ENCODE peak calls at places on chromosomes 5 and 9, in eight cellular contexts. One of them, this sample, is unnamed. For H3K4me1, the result is how much of the 10 kb centered on the place peaks cover.

GRCh38 chr9:69444021-69444420 is 119.0 kb downstream of the ENTREP1 start:
- DNase-seq in DND-41: no peak
- DNase-seq in GM23338: no peak
- DNase-seq in IMR-90: peak
- DNase-seq in psoas muscle: no peak
- DNase-seq in SJSA1: no peak
- DNase-seq in fibroblast of lung: peak
- DNase-seq in GM23248: peak
- DNase-seq in this sample: no peak

GRCh38 chr5:31485376-31486207 is 46.3 kb downstream of the DROSHA start:
- DNase-seq in DND-41: no peak
- DNase-seq in GM23338: no peak
- DNase-seq in IMR-90: no peak
- DNase-seq in psoas muscle: no peak
- DNase-seq in SJSA1: no peak
- DNase-seq in fibroblast of lung: no peak
- DNase-seq in GM23248: no peak
- DNase-seq in this sample: no peak

GRCh38 chr9:76379494-76379893 is 14.7 kb downstream of the RFK start:
- DNase-seq in DND-41: no peak
- DNase-seq in GM23338: no peak
- DNase-seq in IMR-90: no peak
- DNase-seq in psoas muscle: no peak
- DNase-seq in SJSA1: peak
- DNase-seq in fibroblast of lung: no peak
- DNase-seq in GM23248: no peak
- DNase-seq in this sample: no peak

GRCh38 chr9:131116281-131117101 is 8.9 kb upstream of the NUP214 start:
- DNase-seq in DND-41: no peak
- DNase-seq in GM23338: no peak
- DNase-seq in IMR-90: no peak
- DNase-seq in psoas muscle: no peak
- DNase-seq in SJSA1: no peak
- DNase-seq in fibroblast of lung: no peak
- DNase-seq in GM23248: no peak
- DNase-seq in this sample: no peak

GRCh38 chr9:16653491-16654407 is 216.7 kb downstream of the BNC2 start:
- DNase-seq in DND-41: no peak
- DNase-seq in GM23338: peak
- DNase-seq in IMR-90: no peak
- DNase-seq in psoas muscle: peak
- DNase-seq in SJSA1: peak
- DNase-seq in fibroblast of lung: peak
- DNase-seq in GM23248: no peak
- DNase-seq in this sample: no peak

GRCh38 chr9:133163559-133164208 is at the start of gene GBGT1:
- DNase-seq in DND-41: peak
- DNase-seq in GM23338: peak
- DNase-seq in IMR-90: no peak
- DNase-seq in psoas muscle: peak
- DNase-seq in SJSA1: no peak
- DNase-seq in fibroblast of lung: peak
- DNase-seq in GM23248: peak
- DNase-seq in this sample: peak

GRCh38 chr9:93600504-93600903 is 24.1 kb downstream of the PHF2 start:
- DNase-seq in DND-41: peak
- DNase-seq in GM23338: peak
- DNase-seq in IMR-90: no peak
- DNase-seq in psoas muscle: no peak
- DNase-seq in SJSA1: no peak
- DNase-seq in fibroblast of lung: no peak
- DNase-seq in GM23248: no peak
- DNase-seq in this sample: no peak

GRCh38 chr9:15250013-15250412 is 57.0 kb downstream of the TTC39B start:
- DNase-seq in DND-41: no peak
- DNase-seq in GM23338: peak
- DNase-seq in IMR-90: no peak
- DNase-seq in psoas muscle: no peak
- DNase-seq in SJSA1: no peak
- DNase-seq in fibroblast of lung: no peak
- DNase-seq in GM23248: no peak
- DNase-seq in this sample: no peak

GRCh38 chr9:20620658-20621552 is 1.4 kb downstream of the MLLT3 start:
- DNase-seq in DND-41: peak
- DNase-seq in GM23338: peak
- DNase-seq in IMR-90: peak
- DNase-seq in psoas muscle: peak
- DNase-seq in SJSA1: peak
- DNase-seq in fibroblast of lung: peak
- DNase-seq in GM23248: peak
- DNase-seq in this sample: peak

GRCh38 chr5:119347996-119348395 is 7.8 kb upstream of the TNFAIP8 start:
- DNase-seq in DND-41: no peak
- DNase-seq in GM23338: no peak
- DNase-seq in IMR-90: peak
- DNase-seq in psoas muscle: no peak
- DNase-seq in SJSA1: no peak
- DNase-seq in fibroblast of lung: peak
- DNase-seq in GM23248: peak
- DNase-seq in this sample: no peak

GRCh38 chr9:75231167-75231566 is 142.9 kb downstream of the OSTF1 start:
- DNase-seq in DND-41: no peak
- DNase-seq in GM23338: no peak
- DNase-seq in IMR-90: no peak
- DNase-seq in psoas muscle: no peak
- DNase-seq in SJSA1: no peak
- DNase-seq in fibroblast of lung: no peak
- DNase-seq in GM23248: no peak
- DNase-seq in this sample: no peak

GRCh38 chr5:53922508-53923498 is 362.4 kb downstream of the NDUFS4 start:
- DNase-seq in DND-41: no peak
- DNase-seq in GM23338: no peak
- DNase-seq in IMR-90: no peak
- DNase-seq in psoas muscle: no peak
- DNase-seq in SJSA1: no peak
- DNase-seq in fibroblast of lung: no peak
- DNase-seq in GM23248: no peak
- DNase-seq in this sample: no peak

GRCh38 chr9:18253950-18254349 is 220.0 kb upstream of the ADAMTSL1 start:
- DNase-seq in DND-41: no peak
- DNase-seq in GM23338: no peak
- DNase-seq in IMR-90: no peak
- DNase-seq in psoas muscle: no peak
- DNase-seq in SJSA1: no peak
- DNase-seq in fibroblast of lung: no peak
- DNase-seq in GM23248: no peak
- DNase-seq in this sample: no peak

GRCh38 chr9:98272083-98272482 is 16.6 kb upstream of the TBC1D2 start:
- DNase-seq in DND-41: no peak
- DNase-seq in GM23338: no peak
- DNase-seq in IMR-90: no peak
- DNase-seq in psoas muscle: no peak
- DNase-seq in SJSA1: no peak
- DNase-seq in fibroblast of lung: no peak
- DNase-seq in GM23248: no peak
- DNase-seq in this sample: no peak

GRCh38 chr5:133407277-133407632 is 205.1 kb downstream of the FSTL4 start:
- DNase-seq in DND-41: no peak
- DNase-seq in GM23338: no peak
- DNase-seq in IMR-90: no peak
- DNase-seq in psoas muscle: no peak
- DNase-seq in SJSA1: no peak
- DNase-seq in fibroblast of lung: no peak
- DNase-seq in GM23248: no peak
- DNase-seq in this sample: no peak

GRCh38 chr9:104743377-104743985 is 4.0 kb upstream of the NIPSNAP3A start:
- DNase-seq in DND-41: peak
- DNase-seq in GM23338: peak
- DNase-seq in IMR-90: peak
- DNase-seq in psoas muscle: no peak
- DNase-seq in SJSA1: peak
- DNase-seq in fibroblast of lung: peak
- DNase-seq in GM23248: peak
- DNase-seq in this sample: no peak

GRCh38 chr5:77628840-77629552 is 9.5 kb downstream of the OTP start:
- DNase-seq in DND-41: no peak
- DNase-seq in GM23338: peak
- DNase-seq in IMR-90: no peak
- DNase-seq in psoas muscle: no peak
- DNase-seq in SJSA1: no peak
- DNase-seq in fibroblast of lung: no peak
- DNase-seq in GM23248: peak
- DNase-seq in this sample: no peak

GRCh38 chr9:114852050-114852594 is 46.3 kb upstream of the TNFSF15 start:
- DNase-seq in DND-41: no peak
- DNase-seq in GM23338: no peak
- DNase-seq in IMR-90: peak
- DNase-seq in psoas muscle: no peak
- DNase-seq in SJSA1: no peak
- DNase-seq in fibroblast of lung: peak
- DNase-seq in GM23248: peak
- DNase-seq in this sample: peak

GRCh38 chr5:77630246-77631165 is 8.0 kb downstream of the OTP start:
- DNase-seq in DND-41: no peak
- DNase-seq in GM23338: peak
- DNase-seq in IMR-90: no peak
- DNase-seq in psoas muscle: peak
- DNase-seq in SJSA1: peak
- DNase-seq in fibroblast of lung: no peak
- DNase-seq in GM23248: peak
- DNase-seq in this sample: peak

GRCh38 chr5:177320879-177321278 is 9.2 kb upstream of the MXD3 start:
- DNase-seq in DND-41: no peak
- DNase-seq in GM23338: no peak
- DNase-seq in IMR-90: no peak
- DNase-seq in psoas muscle: no peak
- DNase-seq in SJSA1: no peak
- DNase-seq in fibroblast of lung: no peak
- DNase-seq in GM23248: no peak
- DNase-seq in this sample: peak

GRCh38 chr9:96381696-96382095 is 1.8 kb downstream of the SLC35D2 start:
- DNase-seq in DND-41: no peak
- DNase-seq in GM23338: no peak
- DNase-seq in IMR-90: no peak
- DNase-seq in psoas muscle: no peak
- DNase-seq in SJSA1: no peak
- DNase-seq in fibroblast of lung: no peak
- DNase-seq in GM23248: no peak
- DNase-seq in this sample: no peak

GRCh38 chr9:33142531-33142930 is 24.6 kb downstream of the B4GALT1 start:
- DNase-seq in DND-41: no peak
- DNase-seq in GM23338: no peak
- DNase-seq in IMR-90: no peak
- DNase-seq in psoas muscle: no peak
- DNase-seq in SJSA1: no peak
- DNase-seq in fibroblast of lung: no peak
- DNase-seq in GM23248: no peak
- DNase-seq in this sample: no peak

DNA sequence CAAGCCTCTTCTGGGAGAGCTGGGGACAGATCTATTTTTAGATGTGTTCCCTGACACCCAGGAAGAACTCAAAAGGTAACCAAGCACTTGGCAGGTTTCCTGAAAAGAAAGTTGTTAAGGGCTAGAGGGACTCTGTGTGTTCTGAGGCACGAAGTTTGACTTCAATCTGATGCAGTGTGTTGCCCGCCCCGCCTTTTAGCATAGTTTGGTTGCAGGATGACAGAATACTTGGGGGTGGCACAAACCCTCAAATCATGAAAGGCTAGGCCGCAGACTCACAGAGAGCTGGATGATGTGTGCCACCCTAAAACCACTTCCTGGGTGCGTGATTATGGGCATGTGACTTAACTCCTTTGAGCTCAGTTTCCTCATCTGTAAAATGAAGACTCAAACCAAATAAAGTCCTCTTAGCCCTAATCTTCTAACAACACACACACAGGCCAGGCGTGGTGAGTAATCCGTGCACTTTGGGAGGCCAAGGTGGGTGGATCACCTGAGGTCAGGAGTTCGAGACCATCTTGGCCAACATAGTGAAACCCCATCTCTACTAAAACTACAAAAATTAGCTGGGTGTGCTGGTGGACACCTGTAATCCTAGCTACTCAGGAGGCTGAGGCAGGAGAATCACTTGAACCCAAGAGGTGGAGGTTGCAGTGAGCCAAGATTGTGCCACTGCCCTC is 12.8 kb upstream of the NDFIP1 start:
- DNase-seq in DND-41: peak
- DNase-seq in GM23338: no peak
- DNase-seq in IMR-90: no peak
- DNase-seq in psoas muscle: no peak
- DNase-seq in SJSA1: no peak
- DNase-seq in fibroblast of lung: no peak
- DNase-seq in GM23248: peak
- DNase-seq in this sample: no peak
- H3K27ac ChIP-seq in DND-41: peak
- H3K27ac ChIP-seq in GM23338: no peak
- H3K27ac ChIP-seq in IMR-90: no peak
- H3K27ac ChIP-seq in psoas muscle: peak
- H3K27ac ChIP-seq in SJSA1: no peak
- H3K27ac ChIP-seq in fibroblast of lung: no peak
- H3K27ac ChIP-seq in GM23248: no peak
- H3K27ac ChIP-seq in this sample: no peak

GRCh38 chr5:10632110-10632903 is 68.4 kb downstream of the ANKRD33B start:
- DNase-seq in DND-41: no peak
- DNase-seq in GM23338: no peak
- DNase-seq in IMR-90: peak
- DNase-seq in psoas muscle: no peak
- DNase-seq in SJSA1: peak
- DNase-seq in fibroblast of lung: peak
- DNase-seq in GM23248: no peak
- DNase-seq in this sample: no peak
- H3K4me1 ChIP-seq in DND-41: under half
- H3K4me1 ChIP-seq in GM23338: under half
- H3K4me1 ChIP-seq in IMR-90: under half
- H3K4me1 ChIP-seq in psoas muscle: under half
- H3K4me1 ChIP-seq in SJSA1: half or more
- H3K4me1 ChIP-seq in fibroblast of lung: under half
- H3K4me1 ChIP-seq in GM23248: under half
- H3K4me1 ChIP-seq in this sample: under half

GRCh38 chr5:43601454-43602260 is 1.3 kb upstream of the NNT start:
- DNase-seq in DND-41: no peak
- DNase-seq in GM23338: no peak
- DNase-seq in IMR-90: peak
- DNase-seq in psoas muscle: no peak
- DNase-seq in SJSA1: peak
- DNase-seq in fibroblast of lung: peak
- DNase-seq in GM23248: peak
- DNase-seq in this sample: no peak
- H3K4me3 ChIP-seq in DND-41: peak
- H3K4me3 ChIP-seq in GM23338: peak
- H3K4me3 ChIP-seq in IMR-90: no peak
- H3K4me3 ChIP-seq in psoas muscle: peak
- H3K4me3 ChIP-seq in SJSA1: peak
- H3K4me3 ChIP-seq in fibroblast of lung: peak
- H3K4me3 ChIP-seq in GM23248: peak
- H3K4me3 ChIP-seq in this sample: peak

DNA sequence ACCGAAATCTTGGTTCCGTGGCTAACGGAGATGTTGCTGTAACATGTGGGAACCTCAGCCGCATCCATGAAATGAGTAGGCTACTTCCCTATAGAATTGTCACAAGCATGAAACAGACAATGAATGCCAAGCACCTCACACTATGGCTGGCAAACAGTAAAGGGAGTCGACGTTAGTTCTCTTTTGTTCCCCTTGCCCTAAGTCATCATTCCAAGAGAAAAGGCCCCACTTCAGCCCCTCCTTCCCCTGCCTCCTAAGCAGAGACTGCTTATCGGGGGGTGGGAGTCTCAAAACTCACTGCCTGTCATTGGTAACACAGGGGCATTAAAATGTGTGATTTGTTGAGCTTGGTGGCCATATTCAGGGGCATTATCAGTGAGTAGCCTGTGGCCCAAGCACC is 159.6 kb downstream of the MAPKAP1 start:
- DNase-seq in DND-41: no peak
- DNase-seq in GM23338: peak
- DNase-seq in IMR-90: no peak
- DNase-seq in psoas muscle: no peak
- DNase-seq in SJSA1: no peak
- DNase-seq in fibroblast of lung: no peak
- DNase-seq in GM23248: no peak
- DNase-seq in this sample: no peak
- H3K27ac ChIP-seq in DND-41: no peak
- H3K27ac ChIP-seq in GM23338: peak
- H3K27ac ChIP-seq in IMR-90: no peak
- H3K27ac ChIP-seq in psoas muscle: no peak
- H3K27ac ChIP-seq in SJSA1: no peak
- H3K27ac ChIP-seq in fibroblast of lung: no peak
- H3K27ac ChIP-seq in GM23248: no peak
- H3K27ac ChIP-seq in this sample: no peak